ENCODE peak calls at places on chromosome 12, in eight cellular contexts. Y, O, C, H, S, U, B and W are unnamed samples.

GRCh38 chr12:6110006-6110405 is 14.5 kb downstream of the VWF start:
- DNase-seq in Y (peak), O (no peak), C (peak), H (no peak), S (no peak), U (no peak), B (peak), W (no peak)

GRCh38 chr12:92408072-92408900 is 262.6 kb upstream of the BTG1 start:
- DNase-seq in Y (peak), O (no peak), C (peak), H (peak), S (peak), U (peak), B (peak), W (peak)

GRCh38 chr12:97561321-97562230 is 99.0 kb downstream of the RMST start:
- DNase-seq in Y (peak), O (no peak), C (peak), H (no peak), S (no peak), U (peak), B (no peak), W (no peak)

GRCh38 chr12:103840399-103840880 is 594 bp downstream of the NT5DC3 start:
- DNase-seq in Y (peak), O (no peak), C (peak), H (no peak), S (no peak), U (no peak), B (peak), W (peak)

GRCh38 chr12:49043856-49044258 is 16.7 kb downstream of the KMT2D start:
- DNase-seq in Y (peak), O (no peak), C (peak), H (peak), S (peak), U (peak), B (peak), W (peak)

GRCh38 chr12:103728323-103728722 is 112.7 kb downstream of the NT5DC3 start:
- DNase-seq in Y (no peak), O (no peak), C (no peak), H (peak), S (peak), U (no peak), B (peak), W (peak)

GRCh38 chr12:10101042-10101579 is 2.3 kb upstream of the CLEC1A start:
- DNase-seq in Y (peak), O (no peak), C (peak), H (peak), S (peak), U (no peak), B (no peak), W (no peak)

GRCh38 chr12:109715310-109716091 is 1.9 kb downstream of the FAM222A start:
- DNase-seq in Y (no peak), O (no peak), C (no peak), H (no peak), S (no peak), U (peak), B (peak), W (no peak)

GRCh38 chr12:42556917-42557316 is 32.6 kb downstream of the PRICKLE1 start:
- DNase-seq in Y (no peak), O (no peak), C (no peak), H (no peak), S (no peak), U (no peak), B (no peak), W (no peak)

GRCh38 chr12:42557586-42558172 is 31.9 kb downstream of the PRICKLE1 start:
- DNase-seq in Y (no peak), O (no peak), C (no peak), H (no peak), S (no peak), U (no peak), B (no peak), W (no peak)

GRCh38 chr12:42550815-42551214 is 38.7 kb downstream of the PRICKLE1 start:
- DNase-seq in Y (no peak), O (no peak), C (no peak), H (no peak), S (no peak), U (no peak), B (no peak), W (no peak)

DNA sequence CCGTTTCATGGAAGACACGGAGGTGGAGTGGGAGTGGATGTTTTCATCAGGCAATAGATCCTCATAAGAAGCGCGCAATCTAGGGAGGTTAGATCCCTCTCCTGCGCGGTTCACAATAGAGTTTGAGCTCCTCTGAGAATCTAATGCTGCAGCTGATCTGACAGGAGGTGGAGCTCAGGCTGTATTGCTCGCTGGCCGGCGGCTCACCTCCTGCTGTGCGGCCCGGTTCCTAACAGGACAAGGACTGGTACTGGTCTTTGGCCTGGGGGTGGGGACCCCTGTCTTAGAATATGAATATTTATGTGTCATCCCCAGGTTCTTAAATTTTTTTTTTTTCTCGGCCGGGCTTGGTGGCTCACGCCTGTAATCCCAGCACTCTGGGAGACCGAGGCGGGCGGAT is 36.7 kb downstream of the PRICKLE1 start:
- DNase-seq in Y (no peak), O (no peak), C (no peak), H (no peak), S (no peak), U (peak), B (no peak), W (no peak)
- H3K4me3 ChIP-seq in Y (no peak), O (no peak), C (no peak), H (no peak), S (no peak), U (peak), B (no peak), W (no peak)

GRCh38 chr12:125455556-125455955 is 390.3 kb downstream of the AACS start:
- DNase-seq in Y (no peak), O (no peak), C (no peak), H (no peak), S (no peak), U (no peak), B (no peak), W (no peak)
- TF ChIP-seq CTCF in Y (no peak), O (peak), C (no peak), H (no peak), S (no peak), U (peak), B (no peak), W (no peak)

GRCh38 chr12:31225656-31226535 is 100.1 kb downstream of the SINHCAF start:
- DNase-seq in Y (no peak), O (no peak), C (peak), H (no peak), S (no peak), U (no peak), B (no peak), W (no peak)
- H3K4me3 ChIP-seq in Y (no peak), O (no peak), C (no peak), H (no peak), S (no peak), U (no peak), B (no peak), W (no peak)

GRCh38 chr12:88579941-88580871 is at the start of gene KITLG:
- DNase-seq in Y (peak), O (peak), C (peak), H (peak), S (peak), U (peak), B (peak), W (peak)
- TF ChIP-seq CTCF in Y (peak), O (peak), C (peak), H (peak), S (peak), U (peak), B (peak), W (peak)

GRCh38 chr12:57093412-57094193 is 4.7 kb downstream of the NAB2 start:
- DNase-seq in Y (peak), O (no peak), C (peak), H (peak), S (peak), U (peak), B (peak), W (peak)

GRCh38 chr12:57091633-57092528 is 3.0 kb downstream of the NAB2 start:
- DNase-seq in Y (no peak), O (no peak), C (no peak), H (no peak), S (no peak), U (no peak), B (no peak), W (no peak)

GRCh38 chr12:57090924-57091632 is 2.2 kb downstream of the NAB2 start:
- DNase-seq in Y (no peak), O (no peak), C (no peak), H (no peak), S (no peak), U (no peak), B (no peak), W (peak)

GRCh38 chr12:57092876-57093411 is 4.0 kb downstream of the NAB2 start:
- DNase-seq in Y (no peak), O (no peak), C (no peak), H (no peak), S (no peak), U (no peak), B (no peak), W (no peak)

DNA sequence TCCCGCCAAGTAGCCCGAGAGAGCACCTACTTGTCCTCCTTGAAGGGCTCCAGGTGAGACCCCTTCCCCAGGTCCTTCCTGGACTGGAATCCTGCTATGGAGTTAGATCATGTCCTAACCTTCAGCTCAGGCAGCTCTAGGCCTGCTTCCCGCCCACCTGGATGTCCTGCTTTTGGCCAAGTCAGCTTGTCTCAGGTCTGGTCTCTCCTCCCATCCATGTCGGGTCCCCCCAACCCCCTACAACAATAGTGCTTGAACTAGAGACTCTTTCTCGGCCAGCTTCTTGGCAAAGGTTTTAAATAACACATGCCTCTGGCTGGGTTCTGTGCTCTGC is 3.6 kb downstream of the NAB2 start:
- DNase-seq in Y (no peak), O (no peak), C (no peak), H (no peak), S (no peak), U (no peak), B (no peak), W (no peak)
- H3K4me3 ChIP-seq in Y (no peak), O (no peak), C (peak), H (no peak), S (no peak), U (no peak), B (no peak), W (no peak)

DNA sequence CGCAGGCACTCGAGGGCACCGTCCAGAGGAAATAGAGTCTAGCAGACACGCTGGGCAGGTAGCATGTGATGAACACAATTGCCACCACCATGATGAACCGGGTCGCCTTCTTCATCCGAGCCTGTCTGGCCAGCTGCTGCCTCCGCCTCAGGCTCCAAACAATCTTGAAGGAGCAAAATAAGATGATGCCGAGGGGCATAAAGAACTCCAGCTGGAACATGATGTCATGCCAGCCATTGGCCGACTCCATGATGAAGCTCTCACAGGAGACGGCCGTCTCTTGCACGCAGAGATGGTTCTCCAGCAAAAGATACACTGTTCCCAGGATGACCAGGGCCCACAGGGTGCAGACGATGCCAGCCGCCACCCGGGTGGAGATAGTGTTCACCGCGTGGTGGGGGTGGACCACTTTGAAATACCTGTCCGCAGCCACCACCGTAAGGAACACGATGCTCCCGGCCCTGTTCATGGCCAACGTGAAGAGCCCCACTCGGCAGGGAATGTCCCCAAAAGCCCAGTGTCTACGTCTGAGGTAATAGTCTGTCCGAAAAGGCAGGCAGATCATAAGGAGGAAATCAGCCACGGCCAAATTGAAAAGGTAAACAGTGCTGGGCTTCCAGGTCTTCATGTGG is 945 bp downstream of the HCAR1 start:
- DNase-seq in Y (no peak), O (no peak), C (no peak), H (no peak), S (no peak), U (no peak), B (no peak), W (no peak)
- TF ChIP-seq CTCF in Y (no peak), O (no peak), C (no peak), H (no peak), S (no peak), U (no peak), B (no peak), W (no peak)

GRCh38 chr12:113186033-113186365 is 478 bp downstream of the RITA1 start:
- DNase-seq in Y (no peak), O (no peak), C (peak), H (peak), S (peak), U (no peak), B (peak), W (peak)

GRCh38 chr12:113187588-113187987 is 2.1 kb downstream of the RITA1 start:
- DNase-seq in Y (no peak), O (no peak), C (no peak), H (no peak), S (no peak), U (no peak), B (no peak), W (no peak)

GRCh38 chr12:113184900-113185179 is 438 bp downstream of the DDX54 start:
- DNase-seq in Y (peak), O (peak), C (peak), H (peak), S (peak), U (peak), B (peak), W (peak)

GRCh38 chr12:113185180-113186032 is at the start of the genes DDX54 and RITA1:
- DNase-seq in Y (peak), O (peak), C (peak), H (peak), S (peak), U (peak), B (peak), W (peak)

GRCh38 chr12:113186666-113187325 is 1.3 kb downstream of the RITA1 start:
- DNase-seq in Y (no peak), O (no peak), C (no peak), H (no peak), S (no peak), U (no peak), B (no peak), W (no peak)
- H3K4me3 ChIP-seq in Y (no peak), O (no peak), C (peak), H (peak), S (peak), U (peak), B (no peak), W (peak)

GRCh38 chr12:116673713-116674112 is 64.2 kb downstream of the SPRING1 start:
- DNase-seq in Y (no peak), O (no peak), C (peak), H (no peak), S (no peak), U (peak), B (no peak), W (peak)
- TF ChIP-seq CTCF in Y (no peak), O (no peak), C (peak), H (no peak), S (peak), U (peak), B (peak), W (no peak)

GRCh38 chr12:3493225-3494049 is 2.4 kb downstream of the PRMT8 start:
- DNase-seq in Y (no peak), O (no peak), C (no peak), H (no peak), S (no peak), U (peak), B (no peak), W (no peak)
- H3K4me3 ChIP-seq in Y (no peak), O (peak), C (no peak), H (no peak), S (no peak), U (peak), B (peak), W (no peak)